ENCODE peak calls at places on chromosome 13, in seven cellular contexts. Y is T follicular helper cell; K is uterus; I is thoracic aorta; B is tibial nerve; D is stimulated activated CD4-positive, alpha-beta T cell treated with anti-CD3 and anti-CD28 coated beads, Interleukin-4, amount 100 ng/mL, for 4 hours; R is GM23338. L is an unnamed sample.
A peak's percentile ranks its signal among the peaks of the same experiment; 100 is the strongest.

GRCh38 chr13:112776971-112777370 is 87.1 kb downstream of the ATP11A start:
- DNase-seq in B (no peak), Y (no peak), R (no peak), D (no peak), I (no peak), K (no peak), L (no peak)

GRCh38 chr13:93325303-93326297 is 99.0 kb downstream of the GPC6 start:
- DNase-seq in Y (no peak), D (no peak), R (no peak), I (no peak), K (no peak), B (no peak), L (no peak)

GRCh38 chr13:46113596-46113995 is 8.8 kb upstream of the CPB2 start:
- DNase-seq in K (no peak), D (no peak), B (no peak), I (no peak), R (no peak), Y (no peak), L (no peak)

GRCh38 chr13:112447306-112447705 is 71.2 kb downstream of the SPACA7 start:
- DNase-seq in D (no peak), Y (no peak), R (no peak), K (no peak), B (no peak), I (no peak), L (no peak)

GRCh38 chr13:112184851-112185371 is 118.0 kb downstream of the SOX1 start:
- DNase-seq in D (no peak), K (no peak), Y (no peak), R (no peak), B (no peak), I (no peak), L (no peak)

GRCh38 chr13:25214371-25215252 is 42.5 kb upstream of the AMER2 start:
- DNase-seq in I (no peak), B (peak; percentile 82), D (no peak), R (peak; percentile 50), Y (no peak), K (no peak), L (no peak)

GRCh38 chr13:45289936-45290563 is 50.9 kb downstream of the TPT1 start:
- DNase-seq in D (no peak), R (no peak), Y (no peak), K (no peak), I (no peak), B (no peak), L (no peak)

GRCh38 chr13:81577601-81578000 is 1236.7 kb upstream of the SPRY2 start:
- DNase-seq in B (no peak), I (no peak), D (no peak), Y (no peak), K (no peak), R (peak; percentile 34), L (no peak)

GRCh38 chr13:90826688-90827087 is 520.8 kb upstream of the MIR17HG start:
- DNase-seq in R (no peak), D (no peak), I (no peak), K (no peak), B (no peak), Y (no peak), L (no peak)

GRCh38 chr13:110465696-110466095 is 95.8 kb downstream of the RAB20 start:
- DNase-seq in B (no peak), Y (no peak), D (no peak), I (no peak), K (no peak), R (no peak), L (no peak)

GRCh38 chr13:37889102-37889501 is 19.5 kb upstream of the TRPC4 start:
- DNase-seq in R (no peak), D (no peak), Y (no peak), K (no peak), B (no peak), I (no peak), L (no peak)

GRCh38 chr13:54841682-54842081 is 1813.1 kb downstream of the OLFM4 start:
- DNase-seq in K (no peak), D (no peak), Y (no peak), I (no peak), B (no peak), R (no peak), L (no peak)

GRCh38 chr13:50268500-50268899 is 253.3 kb downstream of the KCNRG start:
- DNase-seq in K (no peak), Y (no peak), R (no peak), B (no peak), I (no peak), D (no peak), L (no peak)

GRCh38 chr13:21717817-21718216 is 46.9 kb downstream of the FGF9 start:
- DNase-seq in R (peak; percentile 78), K (no peak), D (no peak), Y (no peak), I (no peak), B (no peak), L (no peak)

GRCh38 chr13:64639206-64639605 is 2590.9 kb downstream of the PCDH9 start:
- DNase-seq in K (no peak), R (no peak), B (no peak), D (no peak), I (no peak), Y (no peak), L (no peak)

GRCh38 chr13:74061939-74062595 is 72.1 kb downstream of the KLF12 start:
- DNase-seq in B (peak; percentile 22), D (no peak), I (no peak), R (no peak), K (peak; percentile 31), Y (no peak), L (no peak)

GRCh38 chr13:97306646-97307045 is 84.5 kb downstream of the MBNL2 start:
- DNase-seq in D (no peak), B (no peak), Y (no peak), I (no peak), R (no peak), K (no peak), L (no peak)

L was measured in NCI-H748 treated with DMSO at 0.1 percent for 48 hours.